ENCODE peak calls at places on chromosome 15, in six cellular contexts. H, A, M, C, X and R are unnamed samples.

GRCh38 chr15:60574801-60575631 is 96.1 kb upstream of the ICE2 start:
- DNase-seq in H (no peak), A (no peak), M (no peak), C (no peak), X (no peak), R (no peak)

GRCh38 chr15:74889390-74889881 is 406 bp upstream of the MPI start:
- DNase-seq in H (no peak), A (peak; percentile 64), M (no peak), C (peak; percentile 65), X (peak; percentile 51), R (no peak)

GRCh38 chr15:43440721-43441281 is 52.2 kb downstream of the TP53BP1 start:
- DNase-seq in H (peak; percentile 22), A (no peak), M (peak; percentile 62), C (peak; percentile 98), X (peak; percentile 25), R (peak; percentile 5)

GRCh38 chr15:30990451-30991300 is 752 bp downstream of the MTMR10 start:
- DNase-seq in H (no peak), A (no peak), M (no peak), C (peak; percentile 11), X (peak; percentile 73), R (no peak)

GRCh38 chr15:100849021-100849831 is 30.4 kb upstream of the ALDH1A3 start:
- DNase-seq in H (peak; percentile 66), A (peak; percentile 63), M (no peak), C (peak; percentile 54), X (no peak), R (no peak)

GRCh38 chr15:98160236-98160635 is 199.7 kb downstream of the ARRDC4 start:
- DNase-seq in H (no peak), A (no peak), M (no peak), C (no peak), X (no peak), R (no peak)

GRCh38 chr15:100209204-100209603 is 132.6 kb downstream of the ADAMTS17 start:
- DNase-seq in H (no peak), A (peak; percentile 35), M (no peak), C (no peak), X (no peak), R (no peak)

GRCh38 chr15:90645873-90646605 is 71.1 kb upstream of the BLM start:
- DNase-seq in H (no peak), A (no peak), M (no peak), C (no peak), X (no peak), R (no peak)

GRCh38 chr15:40093224-40093842 is 15.3 kb downstream of the BMF start:
- DNase-seq in H (peak; percentile 57), A (peak; percentile 42), M (no peak), C (no peak), X (no peak), R (no peak)

GRCh38 chr15:83210619-83211018 is 3.0 kb upstream of the HDGFL3 start:
- DNase-seq in H (no peak), A (no peak), M (no peak), C (peak; percentile 72), X (no peak), R (no peak)

GRCh38 chr15:99620178-99620577 is 54.4 kb downstream of the MEF2A start:
- DNase-seq in H (no peak), A (no peak), M (no peak), C (no peak), X (no peak), R (no peak)

GRCh38 chr15:73081321-73081958 is 29.2 kb downstream of the NEO1 start:
- DNase-seq in H (peak; percentile 47), A (no peak), M (peak; percentile 54), C (peak; percentile 57), X (peak; percentile 58), R (no peak)

GRCh38 chr15:74613953-74614743 is 1.5 kb upstream of the CLK3 start:
- DNase-seq in H (no peak), A (no peak), M (no peak), C (peak; percentile 10), X (no peak), R (no peak)

GRCh38 chr15:68126415-68126814 is 72.3 kb downstream of the PIAS1 start:
- DNase-seq in H (peak; percentile 77), A (peak; percentile 49), M (no peak), C (no peak), X (no peak), R (no peak)

GRCh38 chr15:70193734-70194133 is 96.0 kb upstream of the TLE3 start:
- DNase-seq in H (no peak), A (no peak), M (no peak), C (no peak), X (no peak), R (no peak)

GRCh38 chr15:59491062-59491461 is 53.1 kb downstream of the FAM81A start:
- DNase-seq in H (no peak), A (no peak), M (no peak), C (no peak), X (no peak), R (no peak)

GRCh38 chr15:94259121-94259776 is 27.9 kb downstream of the MCTP2 start:
- DNase-seq in H (no peak), A (no peak), M (no peak), C (no peak), X (no peak), R (no peak)

GRCh38 chr15:57165992-57166391 is 210.3 kb upstream of the CGNL1 start:
- DNase-seq in H (no peak), A (no peak), M (no peak), C (peak; percentile 58), X (no peak), R (no peak)

GRCh38 chr15:62770111-62770660 is 272.4 kb upstream of the TPM1 start:
- DNase-seq in H (no peak), A (no peak), M (no peak), C (no peak), X (no peak), R (no peak)

GRCh38 chr15:69093614-69094013 is 66.8 kb upstream of the GLCE start:
- DNase-seq in H (no peak), A (no peak), M (no peak), C (no peak), X (no peak), R (no peak)

GRCh38 chr15:33795076-33795475 is 173.2 kb upstream of the CHRM5 start:
- DNase-seq in H (no peak), A (no peak), M (no peak), C (no peak), X (no peak), R (no peak)

GRCh38 chr15:68672781-68673205 is 94.0 kb downstream of the CORO2B start:
- DNase-seq in H (no peak), A (no peak), M (no peak), C (peak; percentile 3), X (peak; percentile 68), R (no peak)

DNA sequence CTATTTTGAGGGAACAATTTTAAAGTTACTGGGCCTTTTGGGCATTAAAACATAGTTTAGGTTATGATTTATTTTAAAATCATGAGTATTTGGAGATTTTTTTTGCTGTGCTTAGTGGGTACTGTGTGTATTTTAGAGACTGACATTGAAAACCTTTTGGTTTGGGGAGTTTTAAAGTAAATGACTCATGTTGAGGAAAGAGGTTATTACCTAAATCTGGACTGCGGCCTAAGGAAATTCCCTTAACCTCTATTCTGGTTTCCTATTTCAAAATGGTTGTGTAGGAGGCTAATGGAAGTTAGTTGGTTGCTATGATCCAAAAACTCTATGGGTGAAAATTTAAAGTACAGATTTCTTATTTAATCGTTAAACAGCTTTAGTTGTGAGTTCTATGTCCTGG is 57.3 kb upstream of the DPH6 start:
- DNase-seq in H (no peak), A (no peak), M (no peak), C (peak; percentile 84), X (no peak), R (no peak)
- H3K27ac ChIP-seq in H (no peak overlapping the region), A (no peak overlapping the region), M (no peak overlapping the region), C (no peak overlapping the region), X (no peak overlapping the region), R (peak overlapping the region; percentile 46)

GRCh38 chr15:29114277-29115092 is 155.1 kb downstream of the NSMCE3 start:
- DNase-seq in H (no peak), A (no peak), M (no peak), C (no peak), X (peak; percentile 33), R (no peak)

GRCh38 chr15:29117778-29118177 is 151.8 kb downstream of the NSMCE3 start:
- DNase-seq in H (no peak), A (no peak), M (no peak), C (no peak), X (no peak), R (no peak)

GRCh38 chr15:29113336-29114276 is 156.0 kb downstream of the NSMCE3 start:
- DNase-seq in H (no peak), A (no peak), M (no peak), C (no peak), X (no peak), R (no peak)

GRCh38 chr15:29115093-29115991 is 154.3 kb downstream of the NSMCE3 start:
- DNase-seq in H (no peak), A (peak; percentile 40), M (no peak), C (no peak), X (peak; percentile 76), R (no peak)

DNA sequence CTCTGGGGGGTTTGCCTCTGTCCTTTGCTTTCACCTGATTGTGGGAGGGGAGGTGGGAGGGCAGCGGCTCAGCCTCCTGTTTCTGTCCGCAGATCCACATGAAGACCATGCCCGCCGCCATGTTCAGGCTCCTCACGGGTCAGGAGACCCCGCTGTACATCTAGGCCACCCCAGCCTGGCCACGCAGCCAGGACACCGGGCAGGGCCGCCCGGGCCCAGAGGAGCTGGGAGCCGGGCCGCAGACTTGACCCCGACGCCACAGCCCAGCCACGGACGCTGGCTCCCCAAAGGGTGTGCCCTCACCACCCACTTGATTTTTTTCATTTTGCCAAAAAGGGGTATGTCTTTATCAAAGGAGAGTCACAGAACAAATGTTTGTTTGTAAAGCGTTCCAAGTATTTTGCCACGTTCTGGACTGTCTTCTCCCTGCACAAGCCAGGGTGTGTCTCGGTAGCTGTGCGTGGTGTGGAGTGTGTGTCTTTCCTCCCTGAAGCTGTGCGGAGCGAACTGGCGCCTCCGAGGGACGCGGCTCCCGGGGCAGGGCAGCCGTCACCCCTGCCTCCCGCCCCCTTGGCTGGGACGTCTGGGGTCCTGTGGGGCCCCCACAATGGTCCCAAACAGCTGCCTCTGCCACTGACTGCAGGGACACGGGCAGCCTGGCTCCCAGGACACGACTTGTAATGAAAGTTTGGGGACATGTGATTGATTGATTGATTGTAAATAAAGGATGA is 152.5 kb downstream of the NSMCE3 start:
- DNase-seq in H (no peak), A (no peak), M (no peak), C (no peak), X (no peak), R (no peak)
- H3K27me3 ChIP-seq in H (no peaks in the 10 kb centered on the region), A (no peaks in the 10 kb centered on the region), M (no peaks in the 10 kb centered on the region), C (no peaks in the 10 kb centered on the region), X (no peaks in the 10 kb centered on the region), R (no peaks in the 10 kb centered on the region)

GRCh38 chr15:66505430-66505811 is 295 bp downstream of the ZWILCH start:
- DNase-seq in H (no peak), A (no peak), M (no peak), C (peak; percentile 65), X (peak; percentile 61), R (no peak)
- H3K36me3 ChIP-seq in H (peaks cover 4% of the 10 kb centered on the region), A (no peaks in the 10 kb centered on the region), M (peaks cover 41% of the 10 kb centered on the region), C (peaks cover 7% of the 10 kb centered on the region), X (peaks cover 14% of the 10 kb centered on the region), R (peaks cover 14% of the 10 kb centered on the region)

DNA sequence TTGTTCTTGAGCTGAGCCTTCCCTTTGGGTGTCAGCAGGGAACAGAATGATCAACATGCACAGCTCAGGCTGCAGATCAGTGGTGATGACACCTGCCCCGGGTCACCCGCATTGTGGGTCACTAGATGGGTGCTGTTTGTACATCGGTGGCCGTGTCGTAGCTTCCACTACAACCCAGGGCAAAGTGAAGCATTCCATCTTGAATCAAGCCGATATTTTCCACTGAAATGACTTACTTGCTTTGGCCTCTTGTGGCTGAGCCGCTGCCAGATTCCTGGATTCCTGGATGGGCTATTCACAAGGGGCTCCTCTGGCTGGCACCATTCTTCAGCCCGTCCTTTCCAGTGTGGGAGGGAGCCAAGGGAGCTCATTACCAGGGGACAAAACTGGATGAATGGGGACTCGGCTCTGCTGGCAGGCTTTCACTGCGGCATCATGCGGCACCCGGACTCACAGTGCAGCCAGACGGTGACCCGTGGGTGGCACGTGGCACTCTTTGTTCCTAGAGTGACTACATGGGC is 65.6 kb downstream of the SLCO3A1 start:
- DNase-seq in H (no peak), A (no peak), M (no peak), C (peak; percentile 73), X (no peak), R (peak; percentile 50)
- H3K27ac ChIP-seq in H (no peak overlapping the region), A (no peak overlapping the region), M (no peak overlapping the region), C (no peak overlapping the region), X (no peak overlapping the region), R (peak overlapping the region; percentile 52)